ENCODE peak calls at places on chromosome 17, in five cellular contexts. R is breast epithelium; L is CD4-positive, CD25-positive, alpha-beta regulatory T cell; B is activated gamma-delta T cell; S is nephron progenitor cell. W is an unnamed sample.

GRCh38 chr17:45380046-45380765 is 52.5 kb downstream of the ARHGAP27 start:
- DNase-seq in B (no peak), S (no peak), R (no peak), L (no peak), W (no peak)

GRCh38 chr17:70137451-70138230 is 31.7 kb upstream of the KCNJ2 start:
- DNase-seq in L (no peak), S (no peak), R (no peak), B (no peak), W (no peak)

GRCh38 chr17:6927290-6927844 is 68.5 kb upstream of the ALOX12 start:
- DNase-seq in B (no peak), R (no peak), S (no peak), L (no peak), W (no peak)

GRCh38 chr17:29793501-29793900 is 136.5 kb downstream of the SSH2 start:
- DNase-seq in B (no peak), R (no peak), S (no peak), L (no peak), W (no peak)

GRCh38 chr17:5888811-5889210 is 181.4 kb upstream of the WSCD1 start:
- DNase-seq in S (no peak), R (no peak), B (no peak), L (no peak), W (no peak)

GRCh38 chr17:55341432-55341831 is 76.7 kb downstream of the HLF start:
- DNase-seq in R (no peak), B (no peak), S (no peak), L (no peak), W (no peak)

GRCh38 chr17:51914613-51915012 is 243.9 kb downstream of the CA10 start:
- DNase-seq in B (no peak), L (no peak), R (no peak), S (no peak), W (no peak)

GRCh38 chr17:36001862-36002603 is 680 bp upstream of the CCL15 start:
- DNase-seq in B (no peak), L (no peak), S (no peak), R (no peak), W (no peak)

GRCh38 chr17:57443781-57444180 is 187.5 kb downstream of the MSI2 start:
- DNase-seq in B (no peak), R (no peak), L (no peak), S (no peak), W (no peak)

GRCh38 chr17:2084766-2085647 is 30.1 kb downstream of the HIC1 start:
- DNase-seq in R (no peak), L (no peak), S (no peak), B (no peak), W (no peak)

GRCh38 chr17:80279895-80280294 is 19.2 kb downstream of the RNF213 start:
- DNase-seq in L (no peak), R (no peak), S (no peak), B (no peak), W (no peak)

GRCh38 chr17:46063239-46063638 is 64.2 kb downstream of the STH start:
- DNase-seq in B (no peak), R (no peak), L (no peak), S (no peak), W (no peak)

GRCh38 chr17:17792551-17793377 is 44.0 kb downstream of the SREBF1 start:
- DNase-seq in L (peak; percentile 59), R (no peak), B (peak; percentile 53), S (no peak), W (peak; percentile 46)

GRCh38 chr17:32007463-32008298 is 498 bp downstream of the LRRC37B start:
- DNase-seq in L (peak; percentile 36), R (no peak), B (no peak), S (no peak), W (peak; percentile 32)

GRCh38 chr17:27481327-27481726 is 25.1 kb downstream of the KSR1 start:
- DNase-seq in L (peak; percentile 68), S (no peak), B (no peak), R (no peak), W (no peak)

GRCh38 chr17:50219345-50219744 is 17.9 kb upstream of the COL1A1 start:
- DNase-seq in S (no peak), R (no peak), L (no peak), B (no peak), W (no peak)

GRCh38 chr17:50330151-50330753 is 15.7 kb upstream of the XYLT2 start:
- DNase-seq in L (no peak), S (no peak), B (no peak), R (no peak), W (no peak)

GRCh38 chr17:76554131-76554530 is 14.3 kb downstream of the PRCD start:
- DNase-seq in S (no peak), B (no peak), R (no peak), L (no peak), W (no peak)

GRCh38 chr17:253091-253846 is 71.8 kb upstream of the DOC2B start:
- DNase-seq in S (no peak), R (peak; percentile 43), L (no peak), B (no peak), W (no peak)

GRCh38 chr17:49915260-49915659 is 53.7 kb upstream of the DLX4 start:
- DNase-seq in B (no peak), L (no peak), R (no peak), S (no peak), W (no peak)

GRCh38 chr17:11336290-11336995 is 95.4 kb downstream of the SHISA6 start:
- DNase-seq in L (no peak), R (no peak), B (no peak), S (no peak), W (no peak)

GRCh38 chr17:37676115-37676925 is 33.1 kb upstream of the DDX52 start:
- DNase-seq in B (no peak), L (no peak), S (peak; percentile 74), R (no peak), W (no peak)

W was measured in endothelial cell.